ENCODE peak calls at places on chromosome 17, in nine cellular contexts. One of them, this sample, is unnamed.

GRCh38 chr17:59027750-59028149 is 78.9 kb downstream of the TRIM37 start:
- DNase-seq in amygdala: no peak
- DNase-seq in A549: peak
- DNase-seq in GM10248: no peak
- DNase-seq in stimulated activated CD4-positive, alpha-beta T cell treated with anti-CD3 and anti-CD28 coated beads, Interleukin-2, amount 100 ng/mL, for 4 hours: no peak
- DNase-seq in activated CD4-positive, alpha-beta T cell treated with anti-CD3 and anti-CD28 coated beads, Interleukin-2, amount 10 ng/mL, durations not matched to agents 7 days and 5 days: no peak
- DNase-seq in fibroblast of lung: no peak
- DNase-seq in dermis blood vessel endothelial cell: no peak
- DNase-seq in nephron progenitor cell: no peak
- DNase-seq in this sample: peak

GRCh38 chr17:79002291-79002690 is 7.3 kb downstream of the CANT1 start:
- DNase-seq in GM10248: no peak
- DNase-seq in dermis blood vessel endothelial cell: no peak
- DNase-seq in fibroblast of lung: no peak
- DNase-seq in nephron progenitor cell: no peak
- DNase-seq in activated CD4-positive, alpha-beta T cell treated with anti-CD3 and anti-CD28 coated beads, Interleukin-2, amount 10 ng/mL, durations not matched to agents 7 days and 5 days: no peak
- DNase-seq in stimulated activated CD4-positive, alpha-beta T cell treated with anti-CD3 and anti-CD28 coated beads, Interleukin-2, amount 100 ng/mL, for 4 hours: no peak
- DNase-seq in amygdala: no peak
- DNase-seq in A549: no peak
- DNase-seq in this sample: no peak

GRCh38 chr17:82263641-82264040 is 9.9 kb downstream of the CSNK1D start:
- DNase-seq in activated CD4-positive, alpha-beta T cell treated with anti-CD3 and anti-CD28 coated beads, Interleukin-2, amount 10 ng/mL, durations not matched to agents 7 days and 5 days: no peak
- DNase-seq in nephron progenitor cell: no peak
- DNase-seq in stimulated activated CD4-positive, alpha-beta T cell treated with anti-CD3 and anti-CD28 coated beads, Interleukin-2, amount 100 ng/mL, for 4 hours: no peak
- DNase-seq in fibroblast of lung: no peak
- DNase-seq in A549: no peak
- DNase-seq in amygdala: no peak
- DNase-seq in dermis blood vessel endothelial cell: no peak
- DNase-seq in GM10248: no peak
- DNase-seq in this sample: no peak

GRCh38 chr17:15501282-15501681 is 33.9 kb upstream of the CDRT4 start:
- DNase-seq in amygdala: no peak
- DNase-seq in GM10248: no peak
- DNase-seq in fibroblast of lung: no peak
- DNase-seq in activated CD4-positive, alpha-beta T cell treated with anti-CD3 and anti-CD28 coated beads, Interleukin-2, amount 10 ng/mL, durations not matched to agents 7 days and 5 days: no peak
- DNase-seq in A549: no peak
- DNase-seq in dermis blood vessel endothelial cell: peak
- DNase-seq in stimulated activated CD4-positive, alpha-beta T cell treated with anti-CD3 and anti-CD28 coated beads, Interleukin-2, amount 100 ng/mL, for 4 hours: no peak
- DNase-seq in nephron progenitor cell: no peak
- DNase-seq in this sample: no peak

GRCh38 chr17:21462259-21462658 is 86.1 kb downstream of the KCNJ12 start:
- DNase-seq in A549: no peak
- DNase-seq in activated CD4-positive, alpha-beta T cell treated with anti-CD3 and anti-CD28 coated beads, Interleukin-2, amount 10 ng/mL, durations not matched to agents 7 days and 5 days: no peak
- DNase-seq in amygdala: no peak
- DNase-seq in stimulated activated CD4-positive, alpha-beta T cell treated with anti-CD3 and anti-CD28 coated beads, Interleukin-2, amount 100 ng/mL, for 4 hours: no peak
- DNase-seq in nephron progenitor cell: no peak
- DNase-seq in GM10248: no peak
- DNase-seq in dermis blood vessel endothelial cell: no peak
- DNase-seq in fibroblast of lung: no peak
- DNase-seq in this sample: no peak

GRCh38 chr17:1414634-1415033 is 14.6 kb upstream of the YWHAE start:
- DNase-seq in activated CD4-positive, alpha-beta T cell treated with anti-CD3 and anti-CD28 coated beads, Interleukin-2, amount 10 ng/mL, durations not matched to agents 7 days and 5 days: no peak
- DNase-seq in amygdala: no peak
- DNase-seq in fibroblast of lung: no peak
- DNase-seq in dermis blood vessel endothelial cell: no peak
- DNase-seq in stimulated activated CD4-positive, alpha-beta T cell treated with anti-CD3 and anti-CD28 coated beads, Interleukin-2, amount 100 ng/mL, for 4 hours: no peak
- DNase-seq in A549: no peak
- DNase-seq in GM10248: no peak
- DNase-seq in nephron progenitor cell: no peak
- DNase-seq in this sample: no peak

GRCh38 chr17:82244413-82245140 is 15.7 kb downstream of the SLC16A3 start:
- DNase-seq in amygdala: no peak
- DNase-seq in fibroblast of lung: peak
- DNase-seq in stimulated activated CD4-positive, alpha-beta T cell treated with anti-CD3 and anti-CD28 coated beads, Interleukin-2, amount 100 ng/mL, for 4 hours: no peak
- DNase-seq in dermis blood vessel endothelial cell: peak
- DNase-seq in A549: peak
- DNase-seq in nephron progenitor cell: no peak
- DNase-seq in GM10248: no peak
- DNase-seq in activated CD4-positive, alpha-beta T cell treated with anti-CD3 and anti-CD28 coated beads, Interleukin-2, amount 10 ng/mL, durations not matched to agents 7 days and 5 days: peak
- DNase-seq in this sample: peak

GRCh38 chr17:28528329-28529011 is 22.3 kb downstream of the FOXN1 start:
- DNase-seq in GM10248: no peak
- DNase-seq in dermis blood vessel endothelial cell: no peak
- DNase-seq in nephron progenitor cell: no peak
- DNase-seq in activated CD4-positive, alpha-beta T cell treated with anti-CD3 and anti-CD28 coated beads, Interleukin-2, amount 10 ng/mL, durations not matched to agents 7 days and 5 days: no peak
- DNase-seq in fibroblast of lung: no peak
- DNase-seq in A549: no peak
- DNase-seq in amygdala: no peak
- DNase-seq in stimulated activated CD4-positive, alpha-beta T cell treated with anti-CD3 and anti-CD28 coated beads, Interleukin-2, amount 100 ng/mL, for 4 hours: no peak
- DNase-seq in this sample: no peak

GRCh38 chr17:3964203-3965122 is at the start of gene ATP2A3:
- DNase-seq in stimulated activated CD4-positive, alpha-beta T cell treated with anti-CD3 and anti-CD28 coated beads, Interleukin-2, amount 100 ng/mL, for 4 hours: peak
- DNase-seq in activated CD4-positive, alpha-beta T cell treated with anti-CD3 and anti-CD28 coated beads, Interleukin-2, amount 10 ng/mL, durations not matched to agents 7 days and 5 days: peak
- DNase-seq in fibroblast of lung: no peak
- DNase-seq in A549: no peak
- DNase-seq in amygdala: no peak
- DNase-seq in GM10248: peak
- DNase-seq in dermis blood vessel endothelial cell: no peak
- DNase-seq in nephron progenitor cell: no peak
- DNase-seq in this sample: peak

GRCh38 chr17:65409381-65409780 is 152.1 kb downstream of the AXIN2 start:
- DNase-seq in amygdala: no peak
- DNase-seq in stimulated activated CD4-positive, alpha-beta T cell treated with anti-CD3 and anti-CD28 coated beads, Interleukin-2, amount 100 ng/mL, for 4 hours: no peak
- DNase-seq in GM10248: no peak
- DNase-seq in fibroblast of lung: no peak
- DNase-seq in activated CD4-positive, alpha-beta T cell treated with anti-CD3 and anti-CD28 coated beads, Interleukin-2, amount 10 ng/mL, durations not matched to agents 7 days and 5 days: no peak
- DNase-seq in A549: no peak
- DNase-seq in nephron progenitor cell: no peak
- DNase-seq in dermis blood vessel endothelial cell: no peak
- DNase-seq in this sample: no peak

GRCh38 chr17:77444653-77445029 is 303.9 kb downstream of the SEC14L1 start:
- DNase-seq in nephron progenitor cell: peak
- DNase-seq in amygdala: no peak
- DNase-seq in GM10248: peak
- DNase-seq in A549: no peak
- DNase-seq in activated CD4-positive, alpha-beta T cell treated with anti-CD3 and anti-CD28 coated beads, Interleukin-2, amount 10 ng/mL, durations not matched to agents 7 days and 5 days: no peak
- DNase-seq in fibroblast of lung: peak
- DNase-seq in stimulated activated CD4-positive, alpha-beta T cell treated with anti-CD3 and anti-CD28 coated beads, Interleukin-2, amount 100 ng/mL, for 4 hours: no peak
- DNase-seq in dermis blood vessel endothelial cell: no peak
- DNase-seq in this sample: no peak

GRCh38 chr17:50056217-50056960 is 479 bp downstream of the ITGA3 start:
- DNase-seq in amygdala: no peak
- DNase-seq in stimulated activated CD4-positive, alpha-beta T cell treated with anti-CD3 and anti-CD28 coated beads, Interleukin-2, amount 100 ng/mL, for 4 hours: peak
- DNase-seq in activated CD4-positive, alpha-beta T cell treated with anti-CD3 and anti-CD28 coated beads, Interleukin-2, amount 10 ng/mL, durations not matched to agents 7 days and 5 days: peak
- DNase-seq in nephron progenitor cell: peak
- DNase-seq in fibroblast of lung: peak
- DNase-seq in dermis blood vessel endothelial cell: peak
- DNase-seq in GM10248: peak
- DNase-seq in A549: peak
- DNase-seq in this sample: peak

GRCh38 chr17:8680850-8681174 is 50.3 kb upstream of the MYH10 start:
- DNase-seq in activated CD4-positive, alpha-beta T cell treated with anti-CD3 and anti-CD28 coated beads, Interleukin-2, amount 10 ng/mL, durations not matched to agents 7 days and 5 days: no peak
- DNase-seq in GM10248: no peak
- DNase-seq in A549: no peak
- DNase-seq in dermis blood vessel endothelial cell: no peak
- DNase-seq in amygdala: no peak
- DNase-seq in nephron progenitor cell: no peak
- DNase-seq in stimulated activated CD4-positive, alpha-beta T cell treated with anti-CD3 and anti-CD28 coated beads, Interleukin-2, amount 100 ng/mL, for 4 hours: no peak
- DNase-seq in fibroblast of lung: no peak
- DNase-seq in this sample: no peak

GRCh38 chr17:28511858-28512461 is 5.8 kb downstream of the FOXN1 start:
- DNase-seq in nephron progenitor cell: no peak
- DNase-seq in fibroblast of lung: no peak
- DNase-seq in GM10248: no peak
- DNase-seq in stimulated activated CD4-positive, alpha-beta T cell treated with anti-CD3 and anti-CD28 coated beads, Interleukin-2, amount 100 ng/mL, for 4 hours: no peak
- DNase-seq in A549: no peak
- DNase-seq in activated CD4-positive, alpha-beta T cell treated with anti-CD3 and anti-CD28 coated beads, Interleukin-2, amount 10 ng/mL, durations not matched to agents 7 days and 5 days: no peak
- DNase-seq in dermis blood vessel endothelial cell: no peak
- DNase-seq in amygdala: no peak
- DNase-seq in this sample: no peak

GRCh38 chr17:57670769-57671545 is 74.1 kb downstream of the CCDC182 start:
- DNase-seq in stimulated activated CD4-positive, alpha-beta T cell treated with anti-CD3 and anti-CD28 coated beads, Interleukin-2, amount 100 ng/mL, for 4 hours: no peak
- DNase-seq in activated CD4-positive, alpha-beta T cell treated with anti-CD3 and anti-CD28 coated beads, Interleukin-2, amount 10 ng/mL, durations not matched to agents 7 days and 5 days: no peak
- DNase-seq in nephron progenitor cell: no peak
- DNase-seq in fibroblast of lung: no peak
- DNase-seq in amygdala: no peak
- DNase-seq in GM10248: no peak
- DNase-seq in A549: no peak
- DNase-seq in dermis blood vessel endothelial cell: no peak
- DNase-seq in this sample: no peak

GRCh38 chr17:38425048-38425447 is 3.2 kb upstream of the ARHGAP23 start:
- DNase-seq in GM10248: no peak
- DNase-seq in stimulated activated CD4-positive, alpha-beta T cell treated with anti-CD3 and anti-CD28 coated beads, Interleukin-2, amount 100 ng/mL, for 4 hours: no peak
- DNase-seq in activated CD4-positive, alpha-beta T cell treated with anti-CD3 and anti-CD28 coated beads, Interleukin-2, amount 10 ng/mL, durations not matched to agents 7 days and 5 days: no peak
- DNase-seq in nephron progenitor cell: no peak
- DNase-seq in amygdala: no peak
- DNase-seq in A549: no peak
- DNase-seq in dermis blood vessel endothelial cell: peak
- DNase-seq in fibroblast of lung: no peak
- DNase-seq in this sample: no peak

GRCh38 chr17:63550816-63551639 is 751 bp downstream of the DCAF7 start:
- DNase-seq in nephron progenitor cell: peak
- DNase-seq in stimulated activated CD4-positive, alpha-beta T cell treated with anti-CD3 and anti-CD28 coated beads, Interleukin-2, amount 100 ng/mL, for 4 hours: no peak
- DNase-seq in activated CD4-positive, alpha-beta T cell treated with anti-CD3 and anti-CD28 coated beads, Interleukin-2, amount 10 ng/mL, durations not matched to agents 7 days and 5 days: peak
- DNase-seq in A549: peak
- DNase-seq in amygdala: no peak
- DNase-seq in GM10248: no peak
- DNase-seq in dermis blood vessel endothelial cell: peak
- DNase-seq in fibroblast of lung: peak
- DNase-seq in this sample: no peak

GRCh38 chr17:73196500-73196899 is 3.6 kb downstream of the COG1 start:
- DNase-seq in activated CD4-positive, alpha-beta T cell treated with anti-CD3 and anti-CD28 coated beads, Interleukin-2, amount 10 ng/mL, durations not matched to agents 7 days and 5 days: no peak
- DNase-seq in fibroblast of lung: peak
- DNase-seq in stimulated activated CD4-positive, alpha-beta T cell treated with anti-CD3 and anti-CD28 coated beads, Interleukin-2, amount 100 ng/mL, for 4 hours: no peak
- DNase-seq in GM10248: no peak
- DNase-seq in nephron progenitor cell: peak
- DNase-seq in A549: peak
- DNase-seq in amygdala: no peak
- DNase-seq in dermis blood vessel endothelial cell: peak
- DNase-seq in this sample: no peak

GRCh38 chr17:79826210-79826680 is 13.0 kb downstream of the CBX4 start:
- DNase-seq in A549: no peak
- DNase-seq in stimulated activated CD4-positive, alpha-beta T cell treated with anti-CD3 and anti-CD28 coated beads, Interleukin-2, amount 100 ng/mL, for 4 hours: no peak
- DNase-seq in activated CD4-positive, alpha-beta T cell treated with anti-CD3 and anti-CD28 coated beads, Interleukin-2, amount 10 ng/mL, durations not matched to agents 7 days and 5 days: no peak
- DNase-seq in dermis blood vessel endothelial cell: no peak
- DNase-seq in amygdala: no peak
- DNase-seq in nephron progenitor cell: no peak
- DNase-seq in fibroblast of lung: no peak
- DNase-seq in GM10248: no peak
- DNase-seq in this sample: no peak

GRCh38 chr17:63571632-63572310 is 21.5 kb downstream of the DCAF7 start:
- DNase-seq in A549: peak
- DNase-seq in activated CD4-positive, alpha-beta T cell treated with anti-CD3 and anti-CD28 coated beads, Interleukin-2, amount 10 ng/mL, durations not matched to agents 7 days and 5 days: no peak
- DNase-seq in nephron progenitor cell: no peak
- DNase-seq in GM10248: no peak
- DNase-seq in dermis blood vessel endothelial cell: peak
- DNase-seq in stimulated activated CD4-positive, alpha-beta T cell treated with anti-CD3 and anti-CD28 coated beads, Interleukin-2, amount 100 ng/mL, for 4 hours: no peak
- DNase-seq in fibroblast of lung: peak
- DNase-seq in amygdala: no peak
- DNase-seq in this sample: peak

GRCh38 chr17:82639628-82640027 is 8.6 kb downstream of the WDR45B start:
- DNase-seq in stimulated activated CD4-positive, alpha-beta T cell treated with anti-CD3 and anti-CD28 coated beads, Interleukin-2, amount 100 ng/mL, for 4 hours: no peak
- DNase-seq in nephron progenitor cell: no peak
- DNase-seq in amygdala: no peak
- DNase-seq in GM10248: no peak
- DNase-seq in A549: no peak
- DNase-seq in dermis blood vessel endothelial cell: no peak
- DNase-seq in activated CD4-positive, alpha-beta T cell treated with anti-CD3 and anti-CD28 coated beads, Interleukin-2, amount 10 ng/mL, durations not matched to agents 7 days and 5 days: no peak
- DNase-seq in fibroblast of lung: no peak
- DNase-seq in this sample: no peak

GRCh38 chr17:44333371-44333770 is 8.7 kb upstream of the SLC25A39 start:
- DNase-seq in fibroblast of lung: no peak
- DNase-seq in dermis blood vessel endothelial cell: no peak
- DNase-seq in A549: no peak
- DNase-seq in stimulated activated CD4-positive, alpha-beta T cell treated with anti-CD3 and anti-CD28 coated beads, Interleukin-2, amount 100 ng/mL, for 4 hours: no peak
- DNase-seq in nephron progenitor cell: no peak
- DNase-seq in activated CD4-positive, alpha-beta T cell treated with anti-CD3 and anti-CD28 coated beads, Interleukin-2, amount 10 ng/mL, durations not matched to agents 7 days and 5 days: no peak
- DNase-seq in amygdala: no peak
- DNase-seq in GM10248: no peak
- DNase-seq in this sample: no peak

GRCh38 chr17:975321-975982 is 4.1 kb downstream of the NXN start:
- DNase-seq in activated CD4-positive, alpha-beta T cell treated with anti-CD3 and anti-CD28 coated beads, Interleukin-2, amount 10 ng/mL, durations not matched to agents 7 days and 5 days: no peak
- DNase-seq in amygdala: no peak
- DNase-seq in A549: no peak
- DNase-seq in stimulated activated CD4-positive, alpha-beta T cell treated with anti-CD3 and anti-CD28 coated beads, Interleukin-2, amount 100 ng/mL, for 4 hours: no peak
- DNase-seq in GM10248: no peak
- DNase-seq in fibroblast of lung: no peak
- DNase-seq in nephron progenitor cell: no peak
- DNase-seq in dermis blood vessel endothelial cell: no peak
- DNase-seq in this sample: no peak

GRCh38 chr17:29263916-29264315 is 17.3 kb downstream of the CRYBA1 start:
- DNase-seq in nephron progenitor cell: no peak
- DNase-seq in amygdala: no peak
- DNase-seq in fibroblast of lung: no peak
- DNase-seq in stimulated activated CD4-positive, alpha-beta T cell treated with anti-CD3 and anti-CD28 coated beads, Interleukin-2, amount 100 ng/mL, for 4 hours: no peak
- DNase-seq in A549: no peak
- DNase-seq in GM10248: no peak
- DNase-seq in activated CD4-positive, alpha-beta T cell treated with anti-CD3 and anti-CD28 coated beads, Interleukin-2, amount 10 ng/mL, durations not matched to agents 7 days and 5 days: no peak
- DNase-seq in dermis blood vessel endothelial cell: no peak
- DNase-seq in this sample: no peak

GRCh38 chr17:63203652-63204051 is 237.6 kb downstream of the TANC2 start:
- DNase-seq in stimulated activated CD4-positive, alpha-beta T cell treated with anti-CD3 and anti-CD28 coated beads, Interleukin-2, amount 100 ng/mL, for 4 hours: no peak
- DNase-seq in amygdala: no peak
- DNase-seq in nephron progenitor cell: no peak
- DNase-seq in dermis blood vessel endothelial cell: no peak
- DNase-seq in fibroblast of lung: no peak
- DNase-seq in A549: no peak
- DNase-seq in GM10248: no peak
- DNase-seq in activated CD4-positive, alpha-beta T cell treated with anti-CD3 and anti-CD28 coated beads, Interleukin-2, amount 10 ng/mL, durations not matched to agents 7 days and 5 days: no peak
- DNase-seq in this sample: peak

GRCh38 chr17:75250009-75250471 is 11.4 kb downstream of the GGA3 start:
- DNase-seq in fibroblast of lung: no peak
- DNase-seq in stimulated activated CD4-positive, alpha-beta T cell treated with anti-CD3 and anti-CD28 coated beads, Interleukin-2, amount 100 ng/mL, for 4 hours: peak
- DNase-seq in activated CD4-positive, alpha-beta T cell treated with anti-CD3 and anti-CD28 coated beads, Interleukin-2, amount 10 ng/mL, durations not matched to agents 7 days and 5 days: peak
- DNase-seq in dermis blood vessel endothelial cell: peak
- DNase-seq in nephron progenitor cell: no peak
- DNase-seq in GM10248: peak
- DNase-seq in amygdala: no peak
- DNase-seq in A549: no peak
- DNase-seq in this sample: no peak